ENCODE peak calls at places on chromosomes 16 and 17, in four cellular contexts. R, E, A and Y are unnamed samples.

GRCh38 chr17:17725853-17726720 is 44.8 kb downstream of the RAI1 start:
- DNase-seq in E (no peak), R (no peak), A (no peak), Y (no peak)

GRCh38 chr16:81796035-81796434 is 16.9 kb downstream of the PLCG2 start:
- DNase-seq in A (no peak), R (no peak), E (no peak), Y (no peak)

GRCh38 chr17:74199306-74200092 is 4.0 kb upstream of the RPL38 start:
- DNase-seq in E (no peak), A (peak), R (no peak), Y (no peak)

GRCh38 chr17:71402661-71403141 is 718.1 kb upstream of the SOX9 start:
- DNase-seq in A (no peak), R (no peak), E (no peak), Y (no peak)

GRCh38 chr17:77451894-77452852 is 311.4 kb downstream of the SEC14L1 start:
- DNase-seq in E (peak), R (peak), A (peak), Y (no peak)

GRCh38 chr16:20675488-20676267 is 21.8 kb downstream of the ACSM1 start:
- DNase-seq in R (peak), E (peak), A (no peak), Y (no peak)

GRCh38 chr17:41505007-41505835 is at the start of gene KRT13:
- DNase-seq in R (no peak), A (no peak), E (no peak), Y (no peak)

GRCh38 chr16:2835638-2836493 is 5.8 kb downstream of the ZG16B start:
- DNase-seq in A (no peak), R (peak), E (peak), Y (peak)

GRCh38 chr16:12543700-12544476 is 259.8 kb downstream of the CPPED1 start:
- DNase-seq in R (no peak), A (no peak), E (no peak), Y (no peak)

GRCh38 chr17:49581645-49581992 is 5.9 kb downstream of the NXPH3 start:
- DNase-seq in E (no peak), A (no peak), R (no peak), Y (no peak)

GRCh38 chr17:70028397-70028796 is 46.6 kb upstream of the KCNJ16 start:
- DNase-seq in E (no peak), R (no peak), A (no peak), Y (no peak)

GRCh38 chr17:79991924-79992656 is 43.6 kb downstream of the TBC1D16 start:
- DNase-seq in R (no peak), E (no peak), A (no peak), Y (no peak)

GRCh38 chr17:9937164-9937835 is 32.2 kb upstream of the RCVRN start:
- DNase-seq in R (peak), E (no peak), A (no peak), Y (no peak)

GRCh38 chr17:28001149-28001548 is 41.3 kb upstream of the NLK start:
- DNase-seq in R (no peak), E (no peak), A (no peak), Y (no peak)

DNA sequence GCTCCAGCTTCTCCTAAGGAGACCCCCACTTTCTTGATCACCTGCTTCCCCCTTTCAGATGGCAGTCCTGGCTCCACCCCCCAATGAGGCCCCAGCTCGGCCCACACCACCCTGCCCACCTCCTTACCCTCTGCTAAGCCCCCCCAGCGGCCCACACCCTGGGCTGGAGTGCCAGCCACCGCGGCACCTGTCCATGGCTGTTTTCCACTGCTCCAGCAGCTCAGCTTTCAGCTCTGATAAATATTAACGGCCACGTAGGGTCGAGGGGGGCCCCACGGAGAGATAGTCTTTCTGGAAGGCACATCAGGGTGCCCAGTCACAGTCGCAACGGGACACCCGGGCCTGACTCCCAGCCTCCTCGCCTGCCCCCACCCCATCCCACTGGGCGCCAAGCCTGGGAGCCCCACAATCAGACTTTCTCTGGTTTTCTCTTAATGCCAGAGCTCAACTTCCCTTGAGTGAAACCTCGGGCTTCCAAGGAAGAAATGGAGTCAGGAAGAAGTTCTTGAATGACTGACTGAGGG is 46.5 kb upstream of the CIBAR2 start:
- DNase-seq in E (no peak), A (no peak), R (no peak), Y (no peak)
- H3K4me3 ChIP-seq in E (no peak), A (no peak), R (no peak), Y (no peak)

GRCh38 chr16:71703324-71703723 is 21.2 kb downstream of the PHLPP2 start:
- DNase-seq in E (no peak), R (no peak), A (no peak), Y (no peak)
- H3K4me3 ChIP-seq in E (no peak), R (no peak), A (no peak), Y (no peak)

GRCh38 chr17:6377906-6378305 is 57.0 kb downstream of the AIPL1 start:
- DNase-seq in A (no peak), R (no peak), E (no peak), Y (no peak)

GRCh38 chr17:6376901-6377300 is 58.0 kb downstream of the AIPL1 start:
- DNase-seq in R (no peak), A (no peak), E (no peak), Y (no peak)

GRCh38 chr17:6374761-6375312 is 60.1 kb downstream of the AIPL1 start:
- DNase-seq in A (no peak), R (peak), E (no peak), Y (no peak)

GRCh38 chr17:6374271-6374691 is 60.6 kb downstream of the AIPL1 start:
- DNase-seq in R (no peak), E (no peak), A (no peak), Y (no peak)
- H3K4me3 ChIP-seq in R (no peak), E (no peak), A (no peak), Y (no peak)

GRCh38 chr16:84349852-84350565 is 18.3 kb upstream of the ATP2C2 start:
- DNase-seq in E (no peak), A (no peak), R (no peak), Y (no peak)
- H3K4me3 ChIP-seq in E (no peak), A (no peak), R (no peak), Y (no peak)

GRCh38 chr16:49578435-49579024 is 204.9 kb downstream of the C16orf78 start:
- DNase-seq in E (no peak), A (no peak), R (no peak), Y (no peak)
- H3K4me3 ChIP-seq in E (peak), A (no peak), R (no peak), Y (no peak)

DNA sequence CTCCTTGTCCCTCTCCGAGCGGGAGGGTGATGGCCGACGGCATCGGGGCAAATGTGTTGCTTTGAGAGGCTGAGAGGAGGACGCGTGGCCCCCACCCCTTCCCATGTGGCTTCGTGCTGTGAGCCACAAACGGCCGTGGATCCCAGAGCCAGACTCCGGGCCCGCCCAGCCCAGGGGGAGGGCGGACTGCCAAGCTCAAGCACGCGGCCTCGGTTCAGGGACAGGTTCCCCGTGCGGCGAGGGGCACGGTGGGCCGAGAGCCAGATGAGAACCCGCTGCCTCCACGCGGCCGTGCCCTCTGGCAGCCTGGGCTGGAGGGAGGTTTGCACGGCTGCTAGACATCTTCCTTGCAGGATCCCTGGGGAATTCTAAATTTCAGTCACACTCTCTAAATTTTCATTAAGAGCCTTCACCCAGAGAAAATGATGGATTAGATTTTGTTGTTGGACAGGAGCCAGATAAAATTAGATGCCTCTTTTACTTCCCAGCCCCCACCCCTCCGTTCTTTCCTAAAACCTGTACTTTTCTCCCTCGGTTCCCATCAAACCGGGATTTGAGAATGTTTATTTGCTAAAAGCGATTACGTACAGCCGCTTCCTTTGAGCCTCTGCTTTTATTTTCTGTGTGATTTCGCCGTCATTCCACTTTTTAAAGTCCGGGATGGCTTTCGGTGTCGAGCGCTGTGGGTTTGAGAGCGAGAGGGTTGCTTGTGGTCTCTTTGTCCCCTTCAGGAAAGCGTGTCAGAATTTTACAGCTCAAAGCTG is 24.9 kb upstream of the GNG13 start:
- DNase-seq in E (no peak), A (no peak), R (peak), Y (no peak)
- H3K4me3 ChIP-seq in E (peak), A (no peak), R (no peak), Y (peak)

DNA sequence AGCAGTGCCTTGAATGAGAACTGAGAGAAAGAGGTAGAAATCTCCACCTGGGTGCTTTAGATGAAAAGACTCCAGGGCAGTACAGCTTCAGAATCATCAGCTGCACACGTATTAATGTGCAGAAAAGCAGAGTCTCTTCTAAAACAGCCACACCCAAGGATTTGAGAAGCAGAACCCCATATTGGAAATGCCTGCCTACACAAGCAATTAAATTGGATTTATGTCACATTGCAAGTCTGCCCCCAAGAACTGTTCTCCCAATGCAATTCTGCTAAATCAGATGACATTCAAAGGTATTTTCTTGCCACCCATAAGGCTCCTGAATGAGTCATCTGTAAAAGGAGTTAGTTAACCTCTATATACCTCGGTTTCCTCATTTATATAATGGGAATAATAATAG is 326.0 kb upstream of the C16orf82 start:
- DNase-seq in A (no peak), E (no peak), R (no peak), Y (no peak)
- H3K4me3 ChIP-seq in A (no peak), E (no peak), R (no peak), Y (no peak)

GRCh38 chr17:42548070-42548837 is 4.5 kb upstream of the HSD17B1 start:
- DNase-seq in E (peak), R (no peak), A (no peak), Y (no peak)
- H3K4me3 ChIP-seq in E (peak), R (no peak), A (no peak), Y (peak)

GRCh38 chr17:62032480-62032879 is 32.6 kb downstream of the MED13 start:
- DNase-seq in A (no peak), E (no peak), R (no peak), Y (no peak)

GRCh38 chr17:62033317-62033716 is 31.8 kb downstream of the MED13 start:
- DNase-seq in A (no peak), E (no peak), R (no peak), Y (peak)

DNA sequence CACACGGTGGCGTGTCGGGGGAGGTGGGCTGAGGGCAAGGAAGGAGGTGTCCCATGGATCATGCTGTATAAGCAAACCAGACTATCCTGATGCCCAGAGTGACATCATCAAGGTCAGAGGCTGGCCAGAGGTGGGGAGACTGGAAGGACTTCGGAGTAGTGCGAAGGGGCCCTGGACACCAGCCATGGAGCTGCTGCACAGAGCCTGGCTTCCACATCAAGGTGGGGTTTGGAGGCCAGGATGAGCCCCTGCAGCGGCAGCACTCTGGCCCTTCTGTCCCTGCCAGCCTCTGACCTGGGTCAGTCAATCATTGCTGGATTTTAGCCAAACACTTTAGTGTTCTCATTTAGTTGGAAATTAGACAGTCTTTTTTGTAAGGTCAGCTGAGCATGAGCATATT is 34.8 kb downstream of the MED13 start:
- DNase-seq in E (no peak), A (no peak), R (no peak), Y (no peak)
- H3K4me3 ChIP-seq in E (no peak), A (no peak), R (no peak), Y (no peak)

GRCh38 chr17:81043725-81044427 is 8.9 kb downstream of the BAIAP2 start:
- DNase-seq in R (peak), A (no peak), E (peak), Y (no peak)
- H3K4me3 ChIP-seq in R (no peak), A (no peak), E (peak), Y (no peak)